ENCODE peak calls at places on chromosomes 1 and 21, in nine cellular contexts. W is esophagus muscularis mucosa; K is CD8-positive, alpha-beta T cell; D is substantia nigra; C is neuronal stem cell; L is tibial nerve; G is brain microvascular endothelial cell; F is stomach; S is prostate gland. O is an unnamed sample.

GRCh38 chr1:151944110-151944858 is 35.0 kb upstream of the THEM4 start:
- DNase-seq in S (no peak), D (no peak), C (no peak), F (no peak), L (no peak), K (no peak), G (no peak), W (peak; percentile 81), O (no peak)

GRCh38 chr1:16019580-16020277 is 1.9 kb upstream of the HSPB7 start:
- DNase-seq in F (no peak), S (no peak), W (no peak), L (no peak), K (no peak), G (peak; percentile 25), D (no peak), C (no peak), O (no peak)

GRCh38 chr1:246788895-246789338 is 64.7 kb downstream of the SCCPDH start:
- DNase-seq in K (no peak), L (no peak), D (no peak), W (no peak), S (no peak), G (no peak), F (no peak), C (no peak), O (no peak)

GRCh38 chr1:2271134-2271785 is 43.1 kb downstream of the SKI start:
- DNase-seq in L (no peak), G (no peak), W (no peak), S (no peak), F (no peak), D (no peak), K (no peak), C (peak; percentile 89), O (no peak)

GRCh38 chr1:182407724-182408123 is 7.3 kb upstream of the TEDDM1 start:
- DNase-seq in K (no peak), D (no peak), L (no peak), W (no peak), F (no peak), G (no peak), S (no peak), C (no peak), O (no peak)

GRCh38 chr1:168879906-168880734 is 151.1 kb upstream of the DPT start:
- DNase-seq in C (no peak), K (no peak), F (no peak), S (no peak), D (no peak), W (no peak), L (no peak), G (no peak), O (peak; percentile 59)

GRCh38 chr21:44918581-44919033 is 2.1 kb downstream of the ITGB2 start:
- DNase-seq in W (no peak), S (no peak), G (no peak), K (no peak), D (no peak), F (no peak), C (no peak), L (no peak), O (no peak)

GRCh38 chr1:37055631-37056030 is 21.3 kb upstream of the GRIK3 start:
- DNase-seq in D (no peak), F (no peak), S (no peak), W (no peak), C (no peak), G (no peak), K (no peak), L (no peak), O (no peak)

GRCh38 chr1:31487143-31487542 is 74.1 kb downstream of the SERINC2 start:
- DNase-seq in K (no peak), L (no peak), F (no peak), S (no peak), C (no peak), G (no peak), W (no peak), D (no peak), O (no peak)

GRCh38 chr1:159177273-159177907 is 6.0 kb downstream of the CADM3 start:
- DNase-seq in L (no peak), S (peak; percentile 25), C (peak; percentile 89), D (no peak), W (no peak), K (no peak), F (peak; percentile 41), G (peak; percentile 51), O (peak; percentile 29)

GRCh38 chr21:33572350-33572749 is 16.1 kb downstream of the DONSON start:
- DNase-seq in F (no peak), C (no peak), K (no peak), S (no peak), D (no peak), W (no peak), G (no peak), L (no peak), O (no peak)

GRCh38 chr21:40829308-40829707 is 17.6 kb downstream of the DSCAM start:
- DNase-seq in F (no peak), C (no peak), L (no peak), G (no peak), W (no peak), D (no peak), S (no peak), K (no peak), O (no peak)

GRCh38 chr1:157092831-157093230 is 6.8 kb downstream of the ETV3L start:
- DNase-seq in G (no peak), K (no peak), S (no peak), C (no peak), W (no peak), D (no peak), F (peak; percentile 31), L (no peak), O (no peak)

GRCh38 chr1:205456383-205456867 is 580 bp upstream of the BLACAT1 start:
- DNase-seq in W (no peak), L (no peak), D (no peak), C (no peak), F (no peak), S (no peak), K (no peak), G (no peak), O (no peak)

GRCh38 chr1:201535778-201536245 is 3.1 kb upstream of the NAV1 start:
- DNase-seq in G (no peak), C (no peak), S (no peak), F (no peak), L (no peak), D (no peak), K (no peak), W (no peak), O (no peak)

GRCh38 chr1:201537467-201537866 is 1.5 kb upstream of the NAV1 start:
- DNase-seq in S (no peak), C (no peak), W (no peak), L (no peak), K (no peak), F (no peak), D (no peak), G (no peak), O (no peak)

GRCh38 chr1:201537028-201537427 is 1.9 kb upstream of the NAV1 start:
- DNase-seq in K (no peak), D (no peak), C (no peak), F (no peak), W (no peak), S (no peak), G (no peak), L (no peak), O (no peak)

GRCh38 chr1:201535046-201535777 is 3.7 kb upstream of the NAV1 start:
- DNase-seq in K (no peak), F (no peak), S (no peak), G (no peak), D (no peak), W (no peak), L (no peak), C (no peak), O (no peak)

GRCh38 chr1:201536542-201536941 is 2.4 kb upstream of the NAV1 start:
- DNase-seq in W (no peak), L (peak; percentile 47), K (no peak), S (no peak), D (no peak), C (no peak), F (no peak), G (peak; percentile 86), O (no peak)
- H3K27ac ChIP-seq in W (peak overlapping the region; percentile 86), L (peak overlapping the region; percentile 96), K (no peak overlapping the region), S (peak overlapping the region; percentile 68), D (no peak overlapping the region), C (no peak overlapping the region), F (no peak overlapping the region), G (peak overlapping the region; percentile 56), O (peak overlapping the region; percentile 63)

GRCh38 chr1:206507395-206508129 is at the start of gene RASSF5:
- DNase-seq in W (peak; percentile 94), C (peak; percentile 40), S (peak; percentile 89), G (peak; percentile 45), L (peak; percentile 86), K (peak; percentile 60), F (peak; percentile 95), D (no peak), O (peak; percentile 87)

GRCh38 chr1:206506803-206507394 is 432 bp upstream of the RASSF5 start:
- DNase-seq in F (peak; percentile 47), W (no peak), L (no peak), S (no peak), K (no peak), C (no peak), G (no peak), D (no peak), O (no peak)

GRCh38 chr1:206506405-206506802 is 927 bp upstream of the RASSF5 start:
- DNase-seq in G (no peak), W (no peak), D (no peak), C (no peak), L (no peak), S (no peak), K (no peak), F (no peak), O (no peak)

GRCh38 chr1:206504363-206504713 is 3.0 kb upstream of the RASSF5 start:
- DNase-seq in G (no peak), F (no peak), S (no peak), C (no peak), W (no peak), K (no peak), L (no peak), D (no peak), O (no peak)

GRCh38 chr1:206505702-206506375 is 1.5 kb upstream of the RASSF5 start:
- DNase-seq in D (no peak), W (no peak), S (no peak), F (no peak), L (no peak), K (no peak), C (no peak), G (no peak), O (no peak)
- H3K27ac ChIP-seq in D (no peak overlapping the region), W (no peak overlapping the region), S (no peak overlapping the region), F (no peak overlapping the region), L (no peak overlapping the region), K (no peak overlapping the region), C (no peak overlapping the region), G (no peak overlapping the region), O (no peak overlapping the region)

GRCh38 chr1:109373051-109373593 is 24.6 kb downstream of the SORT1 start:
- DNase-seq in K (no peak), D (no peak), S (no peak), W (no peak), L (no peak), C (no peak), F (no peak), G (no peak), O (peak; percentile 49)
- H3K27ac ChIP-seq in K (no peak overlapping the region), D (peak overlapping the region; percentile 43), S (no peak overlapping the region), W (peak overlapping the region; percentile 84), L (peak overlapping the region; percentile 42), C (no peak overlapping the region), F (no peak overlapping the region), G (peak overlapping the region; percentile 10), O (no peak overlapping the region)

DNA sequence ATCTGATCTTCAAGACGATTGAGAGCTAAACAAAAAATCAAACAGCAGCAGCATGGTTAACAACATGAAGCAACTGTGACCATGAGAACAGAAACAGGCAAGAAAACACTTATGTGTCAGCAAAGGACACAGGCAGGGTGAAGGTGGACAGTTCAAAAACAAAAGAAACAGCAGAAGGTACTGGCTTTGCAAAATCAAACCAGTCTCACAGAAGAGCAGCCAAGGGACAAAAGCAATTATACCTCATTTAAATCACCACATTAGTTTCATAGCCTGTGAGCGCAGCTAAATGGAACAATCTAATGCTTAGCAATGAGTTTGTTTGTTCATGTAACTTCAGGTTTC is 59.1 kb downstream of the CAPN2 start:
- DNase-seq in C (no peak), K (no peak), F (no peak), G (peak; percentile 22), L (no peak), W (no peak), S (no peak), D (no peak), O (no peak)
- H3K27ac ChIP-seq in C (peak overlapping the region; percentile 12), K (no peak overlapping the region), F (no peak overlapping the region), G (peak overlapping the region; percentile 95), L (peak overlapping the region; percentile 82), W (peak overlapping the region; percentile 66), S (peak overlapping the region; percentile 9), D (peak overlapping the region; percentile 66), O (peak overlapping the region; percentile 7)